ENCODE peak calls at places on chromosomes 7 and 10, in four cellular contexts. A is T-helper 1 cell, G is left cardiac atrium, B is iPS-NIHi11. R is an unnamed sample.

GRCh38 chr10:104612577-104613205 is 28.4 kb upstream of the SORCS3 start:
- DNase-seq in A (no peak), G (no peak), B (no peak), R (no peak)

GRCh38 chr10:77894058-77894457 is 32.5 kb downstream of the DLG5 start:
- DNase-seq in A (no peak), G (no peak), B (no peak), R (no peak)

GRCh38 chr10:97866524-97867219 is 17.0 kb downstream of the GOLGA7B start:
- DNase-seq in A (no peak), G (no peak), B (no peak), R (no peak)

GRCh38 chr7:93551063-93551895 is 23.2 kb downstream of the CALCR start:
- DNase-seq in A (no peak), G (no peak), B (peak), R (no peak)

GRCh38 chr7:73900286-73900685 is 39.3 kb downstream of the TMEM270 start:
- DNase-seq in A (no peak), G (peak), B (no peak), R (no peak)

GRCh38 chr10:128519581-128519980 is 393.4 kb upstream of the MKI67 start:
- DNase-seq in A (no peak), G (no peak), B (no peak), R (no peak)

GRCh38 chr10:8050561-8051108 is 3.9 kb upstream of the GATA3 start:
- DNase-seq in A (no peak), G (peak), B (peak), R (no peak)

GRCh38 chr7:37643876-37644275 is 39.7 kb upstream of the GPR141 start:
- DNase-seq in A (no peak), G (no peak), B (peak), R (no peak)

GRCh38 chr10:76583711-76584161 is 1053.9 kb downstream of the KCNMA1 start:
- DNase-seq in A (no peak), G (no peak), B (peak), R (no peak)

GRCh38 chr10:133060881-133061280 is 26.8 kb upstream of the ADGRA1 start:
- DNase-seq in A (no peak), G (no peak), B (no peak), R (no peak)